ENCODE peak calls at places on chromosomes 16 and 17, in nine cellular contexts. Q is fibroblast of the aortic adventitia; G is CD8-positive, alpha-beta memory T cell; U is GM18507; H is EL; A is memory B cell; L is A549; W is T-helper 22 cell; C is iris pigment epithelial cell. F is an unnamed sample.

GRCh38 chr16:83051451-83051850 is 424.7 kb downstream of the CDH13 start:
- DNase-seq in Q (no peak), G (no peak), U (no peak), H (no peak), A (no peak), L (no peak), W (no peak), C (no peak), F (no peak)

GRCh38 chr16:725041-725376 is 1.2 kb downstream of the CCDC78 start:
- DNase-seq in Q (no peak), G (no peak), U (no peak), H (no peak), A (no peak), L (no peak), W (no peak), C (no peak), F (no peak)

GRCh38 chr16:86928517-86929148 is 350.3 kb downstream of the FOXL1 start:
- DNase-seq in Q (no peak), G (no peak), U (no peak), H (no peak), A (no peak), L (no peak), W (no peak), C (peak), F (no peak)

GRCh38 chr16:86029131-86029741 is 130.3 kb downstream of the IRF8 start:
- DNase-seq in Q (peak), G (no peak), U (no peak), H (peak), A (no peak), L (no peak), W (no peak), C (peak), F (no peak)

GRCh38 chr16:85286970-85287814 is 174.9 kb upstream of the CIBAR2 start:
- DNase-seq in Q (no peak), G (no peak), U (no peak), H (peak), A (no peak), L (no peak), W (no peak), C (no peak), F (no peak)

GRCh38 chr16:89357055-89357454 is 133.3 kb downstream of the ANKRD11 start:
- DNase-seq in Q (no peak), G (no peak), U (no peak), H (no peak), A (no peak), L (no peak), W (no peak), C (no peak), F (no peak)

GRCh38 chr17:70405492-70406220 is 236.3 kb downstream of the KCNJ2 start:
- DNase-seq in Q (peak), G (no peak), U (no peak), H (peak), A (no peak), L (peak), W (no peak), C (peak), F (no peak)

GRCh38 chr16:17832738-17833137 is 362.0 kb upstream of the XYLT1 start:
- DNase-seq in Q (no peak), G (no peak), U (no peak), H (no peak), A (no peak), L (no peak), W (no peak), C (no peak), F (no peak)

GRCh38 chr16:4212934-4213296 is 29.0 kb downstream of the SRL start:
- DNase-seq in Q (peak), G (no peak), U (no peak), H (peak), A (no peak), L (peak), W (no peak), C (peak), F (no peak)

GRCh38 chr17:42090964-42091790 is 7.1 kb downstream of the ZNF385C start:
- DNase-seq in Q (no peak), G (no peak), U (no peak), H (no peak), A (no peak), L (no peak), W (no peak), C (no peak), F (no peak)

GRCh38 chr17:79082311-79083190 is 7.9 kb downstream of the ENGASE start:
- DNase-seq in Q (peak), G (peak), U (peak), H (peak), A (peak), L (peak), W (no peak), C (peak), F (peak)

GRCh38 chr16:15950869-15951268 is 1.5 kb downstream of the ABCC1 start:
- DNase-seq in Q (no peak), G (no peak), U (no peak), H (no peak), A (no peak), L (no peak), W (no peak), C (no peak), F (no peak)

GRCh38 chr16:14286381-14287230 is 215.5 kb downstream of the MRTFB start:
- DNase-seq in Q (no peak), G (peak), U (no peak), H (no peak), A (peak), L (no peak), W (no peak), C (no peak), F (peak)

GRCh38 chr16:1791256-1791942 is 2.1 kb downstream of the IGFALS start:
- DNase-seq in Q (no peak), G (no peak), U (no peak), H (no peak), A (no peak), L (no peak), W (no peak), C (no peak), F (no peak)

GRCh38 chr17:49365667-49366066 is 3.6 kb upstream of the ZNF652 start:
- DNase-seq in Q (no peak), G (no peak), U (no peak), H (no peak), A (no peak), L (peak), W (no peak), C (peak), F (no peak)

GRCh38 chr17:50272246-50272645 is 2.0 kb upstream of the TMEM92 start:
- DNase-seq in Q (no peak), G (no peak), U (no peak), H (no peak), A (no peak), L (no peak), W (no peak), C (no peak), F (no peak)

GRCh38 chr17:9890124-9890523 is 14.9 kb downstream of the RCVRN start:
- DNase-seq in Q (no peak), G (no peak), U (peak), H (peak), A (no peak), L (peak), W (no peak), C (peak), F (no peak)

GRCh38 chr16:81353895-81354294 is 39.1 kb downstream of the GAN start:
- DNase-seq in Q (no peak), G (no peak), U (no peak), H (no peak), A (no peak), L (no peak), W (no peak), C (no peak), F (no peak)

F was measured in T-helper 17 cell.